ENCODE peak calls at places on chromosomes 13 and 19, in eight cellular contexts. One of them, this sample, is unnamed.

GRCh38 chr13:25930655-25931054 is 121.2 kb downstream of the SHISA2 start:
- DNase-seq in CD4-positive, alpha-beta T cell: no peak
- DNase-seq in CD8-positive, alpha-beta memory T cell: no peak
- DNase-seq in right atrium auricular region: no peak
- DNase-seq in bronchial epithelial cell: no peak
- DNase-seq in brain microvascular endothelial cell: no peak
- DNase-seq in ascending aorta: no peak
- DNase-seq in effector memory CD4-positive, alpha-beta T cell: no peak
- DNase-seq in this sample: no peak

GRCh38 chr13:42328672-42329071 is 56.7 kb downstream of the AKAP11 start:
- DNase-seq in CD4-positive, alpha-beta T cell: no peak
- DNase-seq in CD8-positive, alpha-beta memory T cell: no peak
- DNase-seq in right atrium auricular region: no peak
- DNase-seq in bronchial epithelial cell: no peak
- DNase-seq in brain microvascular endothelial cell: no peak
- DNase-seq in ascending aorta: no peak
- DNase-seq in effector memory CD4-positive, alpha-beta T cell: no peak
- DNase-seq in this sample: no peak

GRCh38 chr13:26719356-26719945 is 41.1 kb downstream of the GPR12 start:
- DNase-seq in CD4-positive, alpha-beta T cell: no peak
- DNase-seq in CD8-positive, alpha-beta memory T cell: no peak
- DNase-seq in right atrium auricular region: peak; percentile 26
- DNase-seq in bronchial epithelial cell: no peak
- DNase-seq in brain microvascular endothelial cell: no peak
- DNase-seq in ascending aorta: no peak
- DNase-seq in effector memory CD4-positive, alpha-beta T cell: no peak
- DNase-seq in this sample: no peak

GRCh38 chr19:1261512-1261862 is 7.6 kb upstream of the CIRBP start:
- DNase-seq in CD4-positive, alpha-beta T cell: no peak
- DNase-seq in CD8-positive, alpha-beta memory T cell: peak; percentile 47
- DNase-seq in right atrium auricular region: no peak
- DNase-seq in bronchial epithelial cell: no peak
- DNase-seq in brain microvascular endothelial cell: no peak
- DNase-seq in ascending aorta: no peak
- DNase-seq in effector memory CD4-positive, alpha-beta T cell: no peak
- DNase-seq in this sample: no peak

GRCh38 chr13:28251462-28251861 is 113.1 kb downstream of the PAN3 start:
- DNase-seq in CD4-positive, alpha-beta T cell: no peak
- DNase-seq in CD8-positive, alpha-beta memory T cell: no peak
- DNase-seq in right atrium auricular region: no peak
- DNase-seq in bronchial epithelial cell: no peak
- DNase-seq in brain microvascular endothelial cell: no peak
- DNase-seq in ascending aorta: no peak
- DNase-seq in effector memory CD4-positive, alpha-beta T cell: no peak
- DNase-seq in this sample: no peak

GRCh38 chr13:44899967-44900366 is 89.3 kb downstream of the NUFIP1 start:
- DNase-seq in CD4-positive, alpha-beta T cell: no peak
- DNase-seq in CD8-positive, alpha-beta memory T cell: no peak
- DNase-seq in right atrium auricular region: no peak
- DNase-seq in bronchial epithelial cell: no peak
- DNase-seq in brain microvascular endothelial cell: no peak
- DNase-seq in ascending aorta: no peak
- DNase-seq in effector memory CD4-positive, alpha-beta T cell: no peak
- DNase-seq in this sample: no peak

GRCh38 chr13:40319699-40320586 is 346.5 kb downstream of the FOXO1 start:
- DNase-seq in CD4-positive, alpha-beta T cell: no peak
- DNase-seq in CD8-positive, alpha-beta memory T cell: no peak
- DNase-seq in right atrium auricular region: no peak
- DNase-seq in bronchial epithelial cell: peak; percentile 48
- DNase-seq in brain microvascular endothelial cell: no peak
- DNase-seq in ascending aorta: no peak
- DNase-seq in effector memory CD4-positive, alpha-beta T cell: no peak
- DNase-seq in this sample: no peak

GRCh38 chr19:28582807-28583206 is 630.1 kb downstream of the UQCRFS1 start:
- DNase-seq in CD4-positive, alpha-beta T cell: no peak
- DNase-seq in CD8-positive, alpha-beta memory T cell: no peak
- DNase-seq in right atrium auricular region: no peak
- DNase-seq in bronchial epithelial cell: no peak
- DNase-seq in brain microvascular endothelial cell: no peak
- DNase-seq in ascending aorta: no peak
- DNase-seq in effector memory CD4-positive, alpha-beta T cell: no peak
- DNase-seq in this sample: no peak

GRCh38 chr13:79194272-79194671 is 211.8 kb downstream of the RBM26 start:
- DNase-seq in CD4-positive, alpha-beta T cell: no peak
- DNase-seq in CD8-positive, alpha-beta memory T cell: peak; percentile 64
- DNase-seq in right atrium auricular region: no peak
- DNase-seq in bronchial epithelial cell: no peak
- DNase-seq in brain microvascular endothelial cell: no peak
- DNase-seq in ascending aorta: no peak
- DNase-seq in effector memory CD4-positive, alpha-beta T cell: peak; percentile 5
- DNase-seq in this sample: peak; percentile 65

GRCh38 chr19:35533822-35534521 is 716 bp downstream of the GAPDHS start:
- DNase-seq in CD4-positive, alpha-beta T cell: no peak
- DNase-seq in CD8-positive, alpha-beta memory T cell: peak; percentile 34
- DNase-seq in right atrium auricular region: no peak
- DNase-seq in bronchial epithelial cell: no peak
- DNase-seq in brain microvascular endothelial cell: no peak
- DNase-seq in ascending aorta: no peak
- DNase-seq in effector memory CD4-positive, alpha-beta T cell: no peak
- DNase-seq in this sample: peak; percentile 37

GRCh38 chr19:39083983-39084731 is at the start of gene ACP7:
- DNase-seq in CD4-positive, alpha-beta T cell: peak; percentile 10
- DNase-seq in CD8-positive, alpha-beta memory T cell: peak; percentile 22
- DNase-seq in right atrium auricular region: no peak
- DNase-seq in bronchial epithelial cell: no peak
- DNase-seq in brain microvascular endothelial cell: no peak
- DNase-seq in ascending aorta: no peak
- DNase-seq in effector memory CD4-positive, alpha-beta T cell: no peak
- DNase-seq in this sample: peak; percentile 47

DNA sequence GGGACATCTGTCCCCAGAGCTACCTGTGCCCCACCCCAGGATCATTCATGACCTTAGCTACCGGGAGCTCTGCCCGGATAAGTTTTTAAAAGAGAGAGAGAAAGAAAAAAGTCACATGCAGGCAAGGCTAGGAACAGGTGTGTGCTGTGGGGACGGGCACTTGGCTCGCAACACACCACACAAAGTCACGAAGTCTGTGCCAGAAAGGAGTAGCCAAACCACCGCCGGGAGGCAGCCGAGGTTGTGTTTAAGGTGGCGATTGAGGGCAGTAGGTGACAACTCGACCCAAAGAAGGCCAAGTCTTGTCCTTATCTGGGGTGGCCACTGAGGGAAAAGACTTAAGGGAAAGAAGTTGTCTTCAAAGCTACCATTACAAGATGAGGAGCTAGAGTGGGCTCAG is 4.6 kb upstream of the TSHZ3 start:
- DNase-seq in CD4-positive, alpha-beta T cell: no peak
- DNase-seq in CD8-positive, alpha-beta memory T cell: no peak
- DNase-seq in right atrium auricular region: no peak
- DNase-seq in bronchial epithelial cell: no peak
- DNase-seq in brain microvascular endothelial cell: no peak
- DNase-seq in ascending aorta: no peak
- DNase-seq in effector memory CD4-positive, alpha-beta T cell: no peak
- DNase-seq in this sample: no peak
- H3K27me3 ChIP-seq in CD4-positive, alpha-beta T cell: peaks cover 83% of the 10 kb centered on the region
- H3K27me3 ChIP-seq in CD8-positive, alpha-beta memory T cell: peaks cover 69% of the 10 kb centered on the region
- H3K27me3 ChIP-seq in right atrium auricular region: peaks cover 11% of the 10 kb centered on the region
- H3K27me3 ChIP-seq in bronchial epithelial cell: peaks cover 9% of the 10 kb centered on the region
- H3K27me3 ChIP-seq in brain microvascular endothelial cell: peaks cover 36% of the 10 kb centered on the region
- H3K27me3 ChIP-seq in ascending aorta: peaks cover 13% of the 10 kb centered on the region
- H3K27me3 ChIP-seq in effector memory CD4-positive, alpha-beta T cell: peaks cover 56% of the 10 kb centered on the region
- H3K27me3 ChIP-seq in this sample: peaks cover 51% of the 10 kb centered on the region

GRCh38 chr13:98751397-98752110 is 918 bp downstream of the SLC15A1 start:
- DNase-seq in CD4-positive, alpha-beta T cell: no peak
- DNase-seq in CD8-positive, alpha-beta memory T cell: no peak
- DNase-seq in right atrium auricular region: no peak
- DNase-seq in bronchial epithelial cell: peak; percentile 25
- DNase-seq in brain microvascular endothelial cell: no peak
- DNase-seq in ascending aorta: no peak
- DNase-seq in effector memory CD4-positive, alpha-beta T cell: no peak
- DNase-seq in this sample: no peak
- H3K27me3 ChIP-seq in CD4-positive, alpha-beta T cell: peaks cover 31% of the 10 kb centered on the region
- H3K27me3 ChIP-seq in CD8-positive, alpha-beta memory T cell: peaks cover 21% of the 10 kb centered on the region
- H3K27me3 ChIP-seq in right atrium auricular region: peaks cover 13% of the 10 kb centered on the region
- H3K27me3 ChIP-seq in bronchial epithelial cell: peaks cover 20% of the 10 kb centered on the region
- H3K27me3 ChIP-seq in brain microvascular endothelial cell: peaks cover 10% of the 10 kb centered on the region
- H3K27me3 ChIP-seq in ascending aorta: peaks cover 13% of the 10 kb centered on the region
- H3K27me3 ChIP-seq in effector memory CD4-positive, alpha-beta T cell: peaks cover 21% of the 10 kb centered on the region
- H3K27me3 ChIP-seq in this sample: peaks cover 16% of the 10 kb centered on the region

GRCh38 chr13:51978836-51979556 is 32.3 kb downstream of the ATP7B start:
- DNase-seq in CD4-positive, alpha-beta T cell: no peak
- DNase-seq in CD8-positive, alpha-beta memory T cell: no peak
- DNase-seq in right atrium auricular region: no peak
- DNase-seq in bronchial epithelial cell: no peak
- DNase-seq in brain microvascular endothelial cell: no peak
- DNase-seq in ascending aorta: no peak
- DNase-seq in effector memory CD4-positive, alpha-beta T cell: no peak
- DNase-seq in this sample: no peak

GRCh38 chr13:51974485-51974884 is 36.8 kb downstream of the ATP7B start:
- DNase-seq in CD4-positive, alpha-beta T cell: no peak
- DNase-seq in CD8-positive, alpha-beta memory T cell: no peak
- DNase-seq in right atrium auricular region: no peak
- DNase-seq in bronchial epithelial cell: no peak
- DNase-seq in brain microvascular endothelial cell: no peak
- DNase-seq in ascending aorta: no peak
- DNase-seq in effector memory CD4-positive, alpha-beta T cell: no peak
- DNase-seq in this sample: no peak

GRCh38 chr13:51977606-51978005 is 33.6 kb downstream of the ATP7B start:
- DNase-seq in CD4-positive, alpha-beta T cell: no peak
- DNase-seq in CD8-positive, alpha-beta memory T cell: no peak
- DNase-seq in right atrium auricular region: no peak
- DNase-seq in bronchial epithelial cell: peak; percentile 41
- DNase-seq in brain microvascular endothelial cell: no peak
- DNase-seq in ascending aorta: no peak
- DNase-seq in effector memory CD4-positive, alpha-beta T cell: no peak
- DNase-seq in this sample: no peak

GRCh38 chr13:51976423-51976822 is 34.8 kb downstream of the ATP7B start:
- DNase-seq in CD4-positive, alpha-beta T cell: no peak
- DNase-seq in CD8-positive, alpha-beta memory T cell: no peak
- DNase-seq in right atrium auricular region: no peak
- DNase-seq in bronchial epithelial cell: peak; percentile 48
- DNase-seq in brain microvascular endothelial cell: no peak
- DNase-seq in ascending aorta: no peak
- DNase-seq in effector memory CD4-positive, alpha-beta T cell: no peak
- DNase-seq in this sample: no peak

GRCh38 chr13:51976890-51977289 is 34.4 kb downstream of the ATP7B start:
- DNase-seq in CD4-positive, alpha-beta T cell: no peak
- DNase-seq in CD8-positive, alpha-beta memory T cell: no peak
- DNase-seq in right atrium auricular region: no peak
- DNase-seq in bronchial epithelial cell: no peak
- DNase-seq in brain microvascular endothelial cell: no peak
- DNase-seq in ascending aorta: no peak
- DNase-seq in effector memory CD4-positive, alpha-beta T cell: no peak
- DNase-seq in this sample: no peak
- H3K27me3 ChIP-seq in CD4-positive, alpha-beta T cell: no peaks in the 10 kb centered on the region
- H3K27me3 ChIP-seq in CD8-positive, alpha-beta memory T cell: no peaks in the 10 kb centered on the region
- H3K27me3 ChIP-seq in right atrium auricular region: no peaks in the 10 kb centered on the region
- H3K27me3 ChIP-seq in bronchial epithelial cell: no peaks in the 10 kb centered on the region
- H3K27me3 ChIP-seq in brain microvascular endothelial cell: no peaks in the 10 kb centered on the region
- H3K27me3 ChIP-seq in ascending aorta: no peaks in the 10 kb centered on the region
- H3K27me3 ChIP-seq in effector memory CD4-positive, alpha-beta T cell: no peaks in the 10 kb centered on the region
- H3K27me3 ChIP-seq in this sample: no peaks in the 10 kb centered on the region

GRCh38 chr19:47418595-47419036 is 711 bp downstream of the MEIS3 start:
- DNase-seq in CD4-positive, alpha-beta T cell: no peak
- DNase-seq in CD8-positive, alpha-beta memory T cell: no peak
- DNase-seq in right atrium auricular region: no peak
- DNase-seq in bronchial epithelial cell: no peak
- DNase-seq in brain microvascular endothelial cell: no peak
- DNase-seq in ascending aorta: no peak
- DNase-seq in effector memory CD4-positive, alpha-beta T cell: no peak
- DNase-seq in this sample: no peak

GRCh38 chr19:47417107-47417745 is 2.1 kb downstream of the MEIS3 start:
- DNase-seq in CD4-positive, alpha-beta T cell: no peak
- DNase-seq in CD8-positive, alpha-beta memory T cell: no peak
- DNase-seq in right atrium auricular region: no peak
- DNase-seq in bronchial epithelial cell: no peak
- DNase-seq in brain microvascular endothelial cell: no peak
- DNase-seq in ascending aorta: no peak
- DNase-seq in effector memory CD4-positive, alpha-beta T cell: no peak
- DNase-seq in this sample: no peak

GRCh38 chr19:47415953-47416666 is 3.2 kb downstream of the MEIS3 start:
- DNase-seq in CD4-positive, alpha-beta T cell: no peak
- DNase-seq in CD8-positive, alpha-beta memory T cell: no peak
- DNase-seq in right atrium auricular region: no peak
- DNase-seq in bronchial epithelial cell: no peak
- DNase-seq in brain microvascular endothelial cell: no peak
- DNase-seq in ascending aorta: no peak
- DNase-seq in effector memory CD4-positive, alpha-beta T cell: no peak
- DNase-seq in this sample: no peak

GRCh38 chr19:47417746-47418594 is 1.4 kb downstream of the MEIS3 start:
- DNase-seq in CD4-positive, alpha-beta T cell: no peak
- DNase-seq in CD8-positive, alpha-beta memory T cell: no peak
- DNase-seq in right atrium auricular region: no peak
- DNase-seq in bronchial epithelial cell: peak; percentile 3
- DNase-seq in brain microvascular endothelial cell: no peak
- DNase-seq in ascending aorta: no peak
- DNase-seq in effector memory CD4-positive, alpha-beta T cell: no peak
- DNase-seq in this sample: no peak

DNA sequence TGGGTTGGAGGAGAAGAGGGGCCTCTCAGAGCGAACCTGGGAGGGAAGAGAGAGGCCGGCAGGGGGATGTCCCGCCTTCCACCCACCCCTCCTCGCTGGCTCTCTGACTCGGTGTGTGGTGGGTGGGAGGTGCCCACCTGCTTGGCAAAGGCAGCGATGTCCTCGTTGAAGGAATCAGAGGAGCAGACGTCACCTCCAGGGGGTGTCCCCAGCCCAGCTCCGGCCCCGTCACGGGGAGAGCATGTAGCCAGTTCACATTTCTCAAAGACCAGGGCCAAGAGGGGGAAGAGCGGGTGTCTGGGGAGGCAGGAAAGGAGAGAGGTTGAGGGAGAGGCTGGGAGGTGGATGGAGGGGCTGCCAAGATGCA is 2.7 kb downstream of the MEIS3 start:
- DNase-seq in CD4-positive, alpha-beta T cell: no peak
- DNase-seq in CD8-positive, alpha-beta memory T cell: no peak
- DNase-seq in right atrium auricular region: no peak
- DNase-seq in bronchial epithelial cell: no peak
- DNase-seq in brain microvascular endothelial cell: no peak
- DNase-seq in ascending aorta: no peak
- DNase-seq in effector memory CD4-positive, alpha-beta T cell: no peak
- DNase-seq in this sample: no peak
- H3K27me3 ChIP-seq in CD4-positive, alpha-beta T cell: peaks cover 57% of the 10 kb centered on the region
- H3K27me3 ChIP-seq in CD8-positive, alpha-beta memory T cell: peaks cover 50% of the 10 kb centered on the region
- H3K27me3 ChIP-seq in right atrium auricular region: peaks cover 11% of the 10 kb centered on the region
- H3K27me3 ChIP-seq in bronchial epithelial cell: peaks cover 45% of the 10 kb centered on the region
- H3K27me3 ChIP-seq in brain microvascular endothelial cell: peaks cover 41% of the 10 kb centered on the region
- H3K27me3 ChIP-seq in ascending aorta: peaks cover 6% of the 10 kb centered on the region
- H3K27me3 ChIP-seq in effector memory CD4-positive, alpha-beta T cell: peaks cover 32% of the 10 kb centered on the region
- H3K27me3 ChIP-seq in this sample: peaks cover 34% of the 10 kb centered on the region

GRCh38 chr13:101917475-101917810 is 465.0 kb downstream of the ITGBL1 start:
- DNase-seq in CD4-positive, alpha-beta T cell: no peak
- DNase-seq in CD8-positive, alpha-beta memory T cell: no peak
- DNase-seq in right atrium auricular region: no peak
- DNase-seq in bronchial epithelial cell: no peak
- DNase-seq in brain microvascular endothelial cell: no peak
- DNase-seq in ascending aorta: no peak
- DNase-seq in effector memory CD4-positive, alpha-beta T cell: no peak
- DNase-seq in this sample: no peak
- H3K27me3 ChIP-seq in CD4-positive, alpha-beta T cell: peaks cover 69% of the 10 kb centered on the region
- H3K27me3 ChIP-seq in CD8-positive, alpha-beta memory T cell: peaks cover 12% of the 10 kb centered on the region
- H3K27me3 ChIP-seq in right atrium auricular region: peaks cover 5% of the 10 kb centered on the region
- H3K27me3 ChIP-seq in bronchial epithelial cell: peaks cover 24% of the 10 kb centered on the region
- H3K27me3 ChIP-seq in brain microvascular endothelial cell: peaks cover 51% of the 10 kb centered on the region
- H3K27me3 ChIP-seq in ascending aorta: peaks cover 7% of the 10 kb centered on the region
- H3K27me3 ChIP-seq in effector memory CD4-positive, alpha-beta T cell: peaks cover 22% of the 10 kb centered on the region
- H3K27me3 ChIP-seq in this sample: peaks cover 22% of the 10 kb centered on the region